ENCODE peak calls at places on chromosomes 3 and 15, in five cellular contexts. A, N, V, B and M are unnamed samples.

GRCh38 chr15:31328425-31328998 is 1.9 kb downstream of the KLF13 start:
- DNase-seq in A (no peak), B (no peak), V (no peak), N (no peak), M (peak)

GRCh38 chr3:116442331-116443021 is 2.8 kb downstream of the LSAMP start:
- DNase-seq in B (no peak), A (no peak), V (no peak), N (no peak), M (no peak)

GRCh38 chr3:20141306-20141705 is 44.7 kb downstream of the SGO1 start:
- DNase-seq in B (no peak), A (no peak), V (no peak), N (no peak), M (no peak)

GRCh38 chr15:99963976-99964375 is 230.7 kb upstream of the LYSMD4 start:
- DNase-seq in V (no peak), N (no peak), A (no peak), B (no peak), M (no peak)

GRCh38 chr3:137867611-137868010 is 103.5 kb downstream of the SOX14 start:
- DNase-seq in A (no peak), N (no peak), B (no peak), V (no peak), M (no peak)

GRCh38 chr15:32909431-32909830 is 191.6 kb downstream of the GREM1 start:
- DNase-seq in A (no peak), N (no peak), B (no peak), V (no peak), M (no peak)

GRCh38 chr3:149134560-149134959 is 5.1 kb downstream of the HPS3 start:
- DNase-seq in A (no peak), V (no peak), N (no peak), B (no peak), M (no peak)

GRCh38 chr3:43892535-43892934 is 201.8 kb downstream of the ABHD5 start:
- DNase-seq in N (no peak), A (no peak), V (no peak), B (no peak), M (no peak)

GRCh38 chr3:144516029-144516428 is 544.4 kb downstream of the DIPK2A start:
- DNase-seq in A (no peak), V (no peak), N (no peak), B (no peak), M (no peak)

GRCh38 chr3:166362698-166363097 is 525.5 kb upstream of the BCHE start:
- DNase-seq in B (no peak), N (no peak), A (no peak), V (no peak), M (no peak)

GRCh38 chr15:26624128-26624527 is 148.7 kb downstream of the GABRB3 start:
- DNase-seq in V (no peak), N (no peak), B (no peak), A (no peak), M (no peak)

GRCh38 chr3:130811552-130811951 is 64.9 kb upstream of the PIK3R4 start:
- DNase-seq in V (no peak), N (no peak), B (no peak), A (no peak), M (no peak)

GRCh38 chr3:50213383-50213782 is 8.3 kb downstream of the SLC38A3 start:
- DNase-seq in A (peak), B (no peak), V (no peak), N (peak), M (no peak)

GRCh38 chr3:107521466-107522059 is 1.2 kb upstream of the BBX start:
- DNase-seq in N (no peak), B (no peak), A (no peak), V (no peak), M (no peak)

GRCh38 chr3:171393032-171393744 is 67.0 kb downstream of the TNIK start:
- DNase-seq in A (no peak), B (peak), N (no peak), V (no peak), M (no peak)

GRCh38 chr15:67563961-67564570 is 21.6 kb downstream of the MAP2K5 start:
- DNase-seq in V (no peak), A (no peak), B (no peak), N (no peak), M (no peak)

GRCh38 chr3:135012101-135012500 is 217.0 kb downstream of the EPHB1 start:
- DNase-seq in N (no peak), V (no peak), B (no peak), A (no peak), M (no peak)

GRCh38 chr3:128197855-128198254 is 44.6 kb downstream of the EEFSEC start:
- DNase-seq in B (no peak), N (no peak), V (no peak), A (no peak), M (no peak)

GRCh38 chr3:114565201-114565600 is 271.4 kb downstream of the TIGIT start:
- DNase-seq in A (no peak), B (no peak), N (no peak), V (no peak), M (no peak)

GRCh38 chr3:126858401-126858800 is 124.5 kb upstream of the PLXNA1 start:
- DNase-seq in A (no peak), B (no peak), N (no peak), V (no peak), M (no peak)